ENCODE peak calls at places on chromosomes 5 and 9, in five cellular contexts. U, I, Z, L and R are unnamed samples.

GRCh38 chr5:77239126-77239741 is 28.8 kb downstream of the PDE8B start:
- DNase-seq in U (no peak), I (no peak), Z (peak), L (peak), R (no peak)

GRCh38 chr5:74166064-74166463 is 474.5 kb downstream of the ENC1 start:
- DNase-seq in U (no peak), I (no peak), Z (no peak), L (no peak), R (no peak)

GRCh38 chr9:138118601-138119071 is 241.1 kb downstream of the CACNA1B start:
- DNase-seq in U (no peak), I (no peak), Z (no peak), L (no peak), R (no peak)

GRCh38 chr9:4929917-4930316 is 55.2 kb upstream of the JAK2 start:
- DNase-seq in U (no peak), I (no peak), Z (no peak), L (no peak), R (no peak)

GRCh38 chr5:82259172-82259800 is 18.9 kb downstream of the RPS23 start:
- DNase-seq in U (no peak), I (no peak), Z (no peak), L (no peak), R (no peak)

GRCh38 chr9:77877976-77878375 is 153.6 kb downstream of the GNAQ start:
- DNase-seq in U (no peak), I (no peak), Z (no peak), L (no peak), R (no peak)

GRCh38 chr5:84623034-84623433 is 238.4 kb upstream of the EDIL3 start:
- DNase-seq in U (no peak), I (no peak), Z (no peak), L (no peak), R (no peak)

GRCh38 chr5:99104538-99105132 is 175.8 kb upstream of the CHD1 start:
- DNase-seq in U (no peak), I (no peak), Z (no peak), L (no peak), R (no peak)

GRCh38 chr9:136944094-136944518 is 432 bp downstream of the FBXW5 start:
- DNase-seq in U (no peak), I (no peak), Z (no peak), L (no peak), R (no peak)

GRCh38 chr5:115170128-115170923 is 618 bp upstream of the TRIM36 start:
- DNase-seq in U (peak), I (peak), Z (peak), L (no peak), R (no peak)

GRCh38 chr5:68534131-68534940 is 318.8 kb downstream of the PIK3R1 start:
- DNase-seq in U (no peak), I (no peak), Z (no peak), L (no peak), R (no peak)

GRCh38 chr5:139820606-139821005 is 25.0 kb downstream of the PSD2 start:
- DNase-seq in U (no peak), I (no peak), Z (no peak), L (no peak), R (no peak)

GRCh38 chr5:140595538-140595937 is 30.9 kb downstream of the SLC35A4 start:
- DNase-seq in U (no peak), I (no peak), Z (no peak), L (no peak), R (no peak)

GRCh38 chr9:12723409-12724028 is 30.3 kb downstream of the TYRP1 start:
- DNase-seq in U (no peak), I (no peak), Z (no peak), L (no peak), R (no peak)

GRCh38 chr9:95206143-95206542 is 111.4 kb downstream of the FANCC start:
- DNase-seq in U (no peak), I (no peak), Z (no peak), L (no peak), R (no peak)

GRCh38 chr9:97366889-97367288 is 45.0 kb upstream of the TDRD7 start:
- DNase-seq in U (no peak), I (no peak), Z (no peak), L (no peak), R (no peak)

GRCh38 chr5:59596586-59597348 is 296.8 kb downstream of the PDE4D start:
- DNase-seq in U (no peak), I (no peak), Z (no peak), L (no peak), R (no peak)

GRCh38 chr5:132489051-132489770 is 1.4 kb downstream of the IRF1 start:
- DNase-seq in U (no peak), I (peak), Z (no peak), L (no peak), R (no peak)

GRCh38 chr5:172293054-172293744 is 9.6 kb upstream of the UBTD2 start:
- DNase-seq in U (peak), I (peak), Z (peak), L (peak), R (peak)

GRCh38 chr5:84287964-84288363 is 96.7 kb downstream of the EDIL3 start:
- DNase-seq in U (no peak), I (no peak), Z (no peak), L (no peak), R (no peak)

GRCh38 chr5:173884402-173885053 is 3.6 kb upstream of the CPEB4 start:
- DNase-seq in U (peak), I (no peak), Z (peak), L (peak), R (peak)

GRCh38 chr5:67360047-67360446 is 163.4 kb upstream of the CD180 start:
- DNase-seq in U (no peak), I (no peak), Z (no peak), L (no peak), R (no peak)

GRCh38 chr9:109887079-109887478 is 107.1 kb downstream of the PALM2AKAP2 start:
- DNase-seq in U (no peak), I (no peak), Z (no peak), L (no peak), R (no peak)

GRCh38 chr9:3059781-3060468 is 216.0 kb upstream of the PUM3 start:
- DNase-seq in U (no peak), I (no peak), Z (no peak), L (no peak), R (no peak)

GRCh38 chr5:134905246-134905996 is 490 bp downstream of the PCBD2 start:
- DNase-seq in U (peak), I (no peak), Z (peak), L (peak), R (peak)

GRCh38 chr5:136563489-136563888 is 198.1 kb upstream of the TRPC7 start:
- DNase-seq in U (no peak), I (no peak), Z (no peak), L (no peak), R (no peak)

GRCh38 chr5:79111387-79111959 is at the start of gene BHMT:
- DNase-seq in U (no peak), I (no peak), Z (no peak), L (no peak), R (no peak)

GRCh38 chr9:89721971-89722530 is 117.2 kb downstream of the GADD45G start:
- DNase-seq in U (no peak), I (no peak), Z (no peak), L (no peak), R (no peak)